ENCODE peak calls at places on chromosome 11, in eight cellular contexts. One of them, this sample, is unnamed.
A peak's percentile ranks its signal among the peaks of the same experiment; 100 is the strongest.

GRCh38 chr11:79417069-79417920 is 23.5 kb downstream of the TENM4 start:
- DNase-seq in tibial artery: no peak
- DNase-seq in NCI-H774: no peak
- DNase-seq in effector memory CD4-positive, alpha-beta T cell: no peak
- DNase-seq in activated T-cell treated with anti-CD3 and anti-CD28 coated beads for 1 hour: no peak
- DNase-seq in thoracic aorta: no peak
- DNase-seq in fibroblast of villous mesenchyme: no peak
- DNase-seq in brain microvascular endothelial cell: no peak
- DNase-seq in this sample: no peak

GRCh38 chr11:73240190-73240781 is 22.2 kb downstream of the P2RY2 start:
- DNase-seq in brain microvascular endothelial cell: no peak
- DNase-seq in fibroblast of villous mesenchyme: peak; percentile 41
- DNase-seq in tibial artery: no peak
- DNase-seq in activated T-cell treated with anti-CD3 and anti-CD28 coated beads for 1 hour: no peak
- DNase-seq in NCI-H774: no peak
- DNase-seq in thoracic aorta: peak; percentile 45
- DNase-seq in effector memory CD4-positive, alpha-beta T cell: no peak
- DNase-seq in this sample: peak; percentile 26

GRCh38 chr11:70472240-70472639 is 73.9 kb downstream of the CTTN start:
- DNase-seq in NCI-H774: no peak
- DNase-seq in thoracic aorta: no peak
- DNase-seq in activated T-cell treated with anti-CD3 and anti-CD28 coated beads for 1 hour: no peak
- DNase-seq in effector memory CD4-positive, alpha-beta T cell: no peak
- DNase-seq in tibial artery: no peak
- DNase-seq in fibroblast of villous mesenchyme: no peak
- DNase-seq in brain microvascular endothelial cell: no peak
- DNase-seq in this sample: no peak

GRCh38 chr11:76654310-76654851 is 16.2 kb downstream of the LRRC32 start:
- DNase-seq in fibroblast of villous mesenchyme: peak; percentile 96
- DNase-seq in tibial artery: peak; percentile 81
- DNase-seq in NCI-H774: no peak
- DNase-seq in activated T-cell treated with anti-CD3 and anti-CD28 coated beads for 1 hour: no peak
- DNase-seq in thoracic aorta: no peak
- DNase-seq in effector memory CD4-positive, alpha-beta T cell: no peak
- DNase-seq in brain microvascular endothelial cell: peak; percentile 75
- DNase-seq in this sample: peak; percentile 80

GRCh38 chr11:65355013-65355775 is 643 bp downstream of the TIGD3 start:
- DNase-seq in thoracic aorta: no peak
- DNase-seq in tibial artery: no peak
- DNase-seq in effector memory CD4-positive, alpha-beta T cell: peak; percentile 51
- DNase-seq in activated T-cell treated with anti-CD3 and anti-CD28 coated beads for 1 hour: peak; percentile 45
- DNase-seq in NCI-H774: peak; percentile 49
- DNase-seq in brain microvascular endothelial cell: no peak
- DNase-seq in fibroblast of villous mesenchyme: no peak
- DNase-seq in this sample: no peak

GRCh38 chr11:134801526-134801925 is 389.5 kb upstream of the B3GAT1 start:
- DNase-seq in thoracic aorta: no peak
- DNase-seq in activated T-cell treated with anti-CD3 and anti-CD28 coated beads for 1 hour: no peak
- DNase-seq in fibroblast of villous mesenchyme: no peak
- DNase-seq in brain microvascular endothelial cell: no peak
- DNase-seq in effector memory CD4-positive, alpha-beta T cell: no peak
- DNase-seq in NCI-H774: no peak
- DNase-seq in tibial artery: no peak
- DNase-seq in this sample: no peak

GRCh38 chr11:68946416-68947090 is 34.2 kb downstream of the MRGPRD start:
- DNase-seq in activated T-cell treated with anti-CD3 and anti-CD28 coated beads for 1 hour: no peak
- DNase-seq in fibroblast of villous mesenchyme: peak; percentile 90
- DNase-seq in brain microvascular endothelial cell: peak; percentile 72
- DNase-seq in tibial artery: peak; percentile 37
- DNase-seq in NCI-H774: no peak
- DNase-seq in thoracic aorta: no peak
- DNase-seq in effector memory CD4-positive, alpha-beta T cell: no peak
- DNase-seq in this sample: peak; percentile 89

GRCh38 chr11:102192349-102193066 is 82.3 kb downstream of the YAP1 start:
- DNase-seq in effector memory CD4-positive, alpha-beta T cell: no peak
- DNase-seq in tibial artery: no peak
- DNase-seq in activated T-cell treated with anti-CD3 and anti-CD28 coated beads for 1 hour: no peak
- DNase-seq in brain microvascular endothelial cell: no peak
- DNase-seq in thoracic aorta: no peak
- DNase-seq in fibroblast of villous mesenchyme: peak; percentile 96
- DNase-seq in NCI-H774: no peak
- DNase-seq in this sample: no peak

GRCh38 chr11:126079640-126080205 is 17.1 kb upstream of the CDON start:
- DNase-seq in tibial artery: no peak
- DNase-seq in thoracic aorta: no peak
- DNase-seq in NCI-H774: peak; percentile 39
- DNase-seq in brain microvascular endothelial cell: no peak
- DNase-seq in activated T-cell treated with anti-CD3 and anti-CD28 coated beads for 1 hour: no peak
- DNase-seq in effector memory CD4-positive, alpha-beta T cell: no peak
- DNase-seq in fibroblast of villous mesenchyme: no peak
- DNase-seq in this sample: no peak

GRCh38 chr11:8369592-8370205 is 106.0 kb upstream of the LMO1 start:
- DNase-seq in thoracic aorta: no peak
- DNase-seq in effector memory CD4-positive, alpha-beta T cell: no peak
- DNase-seq in fibroblast of villous mesenchyme: no peak
- DNase-seq in activated T-cell treated with anti-CD3 and anti-CD28 coated beads for 1 hour: no peak
- DNase-seq in brain microvascular endothelial cell: no peak
- DNase-seq in tibial artery: peak; percentile 2
- DNase-seq in NCI-H774: no peak
- DNase-seq in this sample: no peak